ENCODE peak calls at places on chromosome 16, in six cellular contexts. D, V, N, L, M and U are unnamed samples. For H3K4me1, the result is how much of the 10 kb centered on the place peaks cover.

GRCh38 chr16:7513429-7513828 is 180.8 kb downstream of the RBFOX1 start:
- DNase-seq in M (no peak), D (no peak), L (no peak), N (no peak), V (peak), U (no peak)

GRCh38 chr16:85556456-85557082 is 56.6 kb upstream of the GSE1 start:
- DNase-seq in D (peak), N (no peak), V (peak), M (no peak), L (peak), U (peak)

GRCh38 chr16:65933703-65934102 is 432.8 kb upstream of the CDH5 start:
- DNase-seq in L (no peak), V (no peak), M (no peak), N (no peak), D (no peak), U (no peak)

GRCh38 chr16:53415504-53415903 is 18.8 kb upstream of the RBL2 start:
- DNase-seq in N (no peak), D (no peak), V (peak), M (no peak), L (no peak), U (no peak)

GRCh38 chr16:35751191-35751941 is 2292.0 kb downstream of the TP53TG3F start:
- DNase-seq in M (no peak), V (no peak), D (peak), L (no peak), N (no peak), U (no peak)

GRCh38 chr16:1528921-1529537 is 4.4 kb upstream of the TMEM204 start:
- DNase-seq in N (no peak), M (no peak), L (no peak), D (peak), V (no peak), U (no peak)

GRCh38 chr16:4624827-4625616 is 396 bp downstream of the MGRN1 start:
- DNase-seq in N (peak), D (peak), M (no peak), V (no peak), L (peak), U (peak)

GRCh38 chr16:1130382-1130781 is 22.5 kb upstream of the CACNA1H start:
- DNase-seq in L (no peak), V (no peak), N (no peak), M (no peak), D (peak), U (no peak)

GRCh38 chr16:50315346-50315997 is 49.1 kb downstream of the ADCY7 start:
- DNase-seq in M (no peak), N (no peak), D (no peak), L (no peak), V (no peak), U (peak)

DNA sequence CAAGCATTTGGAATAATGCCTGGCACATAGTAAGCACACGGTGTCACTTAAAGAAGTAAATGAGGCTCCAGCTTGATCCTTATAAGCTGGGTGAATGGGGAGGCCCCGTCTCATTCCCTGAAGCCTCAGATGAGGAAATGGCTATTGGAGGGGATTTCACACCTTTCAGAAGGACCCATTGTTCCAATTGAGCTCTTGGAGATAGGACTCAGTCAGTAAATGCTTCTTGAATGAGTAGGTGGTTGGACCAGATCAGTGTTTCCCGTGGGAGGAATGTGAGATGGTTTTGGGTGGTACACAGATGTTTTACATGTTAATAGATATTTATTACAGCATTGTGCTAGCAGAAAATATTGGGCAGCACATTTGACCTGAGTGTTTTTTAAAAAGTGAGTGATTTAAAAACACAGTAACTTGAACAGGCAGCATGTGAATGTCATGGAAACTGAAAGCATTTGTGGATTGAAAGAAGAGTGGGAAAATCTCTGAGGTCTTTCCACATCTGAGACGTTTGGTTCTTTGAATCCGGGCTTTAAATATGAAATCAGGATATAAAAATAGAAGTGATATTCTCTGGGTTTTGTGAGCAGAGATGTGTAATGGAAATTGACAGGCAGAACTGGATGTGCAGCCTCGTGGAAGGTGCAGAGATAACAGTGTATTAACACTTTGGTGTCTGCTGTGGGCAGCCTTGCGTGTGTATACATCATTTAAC is 36.4 kb upstream of the ARHGAP17 start:
- DNase-seq in M (no peak), L (no peak), D (no peak), N (no peak), V (peak), U (no peak)
- H3K27ac ChIP-seq in M (no peak), L (peak), D (peak), N (peak), V (peak), U (peak)

GRCh38 chr16:29891525-29892457 is 7.6 kb downstream of the SEZ6L2 start:
- DNase-seq in D (no peak), V (no peak), M (no peak), L (no peak), N (no peak), U (no peak)
- TF ChIP-seq EP300 in D (no peak), V (no peak), M (no peak), L (no peak), N (no peak), U (no peak)

DNA sequence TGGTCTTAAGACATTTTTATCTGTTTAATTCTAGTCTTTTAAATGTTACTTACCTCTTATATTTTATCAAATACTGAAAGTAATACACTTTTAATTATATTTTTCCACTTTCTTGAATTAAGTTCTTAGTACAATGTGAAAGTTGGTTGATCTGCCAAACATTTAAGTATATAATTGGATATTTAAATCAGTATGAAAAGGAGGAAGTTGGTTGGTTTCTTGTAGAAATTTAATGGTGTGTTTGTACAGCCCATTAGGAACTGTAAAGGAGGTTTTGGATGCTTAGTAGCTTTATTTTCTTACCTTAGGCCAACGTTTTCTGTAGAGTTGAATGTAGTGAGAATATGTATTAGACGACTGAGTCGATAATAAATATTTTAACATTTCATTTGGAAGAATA is 5.4 kb downstream of the NFATC3 start:
- DNase-seq in D (no peak), V (no peak), L (no peak), M (no peak), N (no peak), U (no peak)
- H3K4me1 ChIP-seq in D (half or more), V (half or more), L (half or more), M (under half), N (under half), U (under half)

DNA sequence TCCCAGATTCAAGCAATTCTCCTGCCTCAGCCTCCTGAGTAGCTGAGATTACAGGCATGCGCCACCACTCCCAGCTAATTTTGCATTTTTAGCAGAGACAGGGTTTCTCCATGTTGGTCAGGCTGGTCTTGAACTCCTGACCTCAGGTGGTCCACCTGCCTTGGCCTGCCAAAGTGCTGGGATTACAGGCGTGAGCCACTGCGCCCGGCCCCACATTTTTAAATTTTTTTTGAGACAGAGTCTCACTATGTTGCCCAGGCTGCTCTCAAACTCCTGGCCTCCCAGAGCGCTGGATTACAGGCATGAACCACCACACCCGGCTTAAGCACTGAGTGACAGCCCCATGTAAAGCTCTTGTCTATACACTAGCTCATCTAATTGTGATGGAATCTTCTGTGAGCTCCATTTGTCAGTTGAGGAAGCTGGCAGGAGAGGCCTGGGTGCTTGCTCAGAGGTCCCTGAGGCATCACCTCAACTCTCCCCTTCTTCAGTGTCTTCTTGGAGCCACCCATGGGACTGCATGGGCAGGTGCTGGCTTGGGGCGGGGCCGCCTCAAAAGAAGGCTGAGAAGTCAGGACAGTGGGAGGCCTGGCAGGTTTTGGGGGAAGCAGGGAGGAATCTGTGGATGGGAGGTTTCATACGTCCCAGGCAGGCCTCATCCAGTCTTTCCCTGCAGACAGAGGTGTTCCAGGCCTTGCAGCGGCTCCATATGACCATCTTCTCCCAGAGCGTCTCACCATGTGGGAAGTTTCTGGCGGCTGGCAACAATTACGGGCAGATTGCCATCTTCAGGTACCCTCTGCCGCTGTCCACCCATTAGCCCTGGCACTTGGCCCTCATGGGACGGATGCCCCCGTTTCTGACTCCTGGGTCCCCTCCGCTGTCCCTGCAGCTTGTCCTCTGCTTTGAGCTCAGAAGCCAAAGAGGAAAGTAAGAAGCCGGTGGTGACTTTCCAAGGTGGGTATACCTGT is 1.5 kb downstream of the THOC6 start:
- DNase-seq in N (no peak), M (no peak), D (no peak), V (no peak), L (no peak), U (no peak)
- H3K27ac ChIP-seq in N (no peak), M (no peak), D (no peak), V (no peak), L (no peak), U (no peak)

GRCh38 chr16:12612598-12613101 is 191.0 kb downstream of the CPPED1 start:
- DNase-seq in D (no peak), V (peak), N (no peak), L (no peak), M (no peak), U (peak)
- TF ChIP-seq EP300 in D (no peak), V (no peak), N (no peak), L (no peak), M (no peak), U (no peak)

DNA sequence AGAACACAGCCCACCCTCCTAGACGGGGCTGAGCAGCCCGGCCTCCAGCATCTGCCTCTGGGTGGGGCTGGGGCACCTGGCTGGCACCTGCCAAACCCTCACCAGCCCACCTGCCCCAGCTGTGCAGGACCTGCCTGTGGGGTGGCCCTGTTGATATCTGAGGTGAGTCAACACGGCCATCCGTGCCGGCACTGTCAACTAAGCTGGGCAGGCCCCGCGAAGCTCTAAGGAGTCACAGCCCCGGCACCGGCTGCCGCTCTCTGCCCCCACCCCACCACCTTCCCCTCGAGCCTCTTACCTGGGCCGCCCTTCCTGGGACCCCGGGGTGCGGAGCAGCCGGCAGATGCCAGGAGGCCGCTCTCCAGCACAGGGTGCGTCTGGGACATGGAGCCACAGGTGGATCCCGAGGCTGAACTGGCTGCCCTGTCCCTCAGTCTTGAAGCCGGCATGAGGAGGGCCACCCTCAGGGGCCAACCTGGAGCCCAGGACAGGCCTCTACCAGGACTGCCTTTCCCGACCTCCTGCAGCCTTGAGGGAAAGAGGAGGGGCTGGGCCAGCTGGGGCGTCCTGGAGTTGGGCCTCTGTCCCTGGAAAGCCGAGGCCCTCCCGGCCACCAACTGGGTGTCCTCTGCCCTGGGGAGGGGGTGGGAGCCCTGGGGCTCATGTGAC is 514 bp downstream of the CBFA2T3 start:
- DNase-seq in M (no peak), N (no peak), D (peak), L (no peak), V (no peak), U (no peak)
- H3K4me1 ChIP-seq in M (under half), N (under half), D (under half), L (under half), V (under half), U (under half)

GRCh38 chr16:67708368-67708771 is 10.7 kb downstream of the GFOD2 start:
- DNase-seq in L (no peak), N (no peak), M (no peak), V (no peak), D (no peak), U (no peak)

GRCh38 chr16:67709050-67709449 is 10.1 kb downstream of the GFOD2 start:
- DNase-seq in V (no peak), L (no peak), D (no peak), N (no peak), M (no peak), U (no peak)

GRCh38 chr16:67707790-67708189 is 11.3 kb downstream of the GFOD2 start:
- DNase-seq in L (no peak), V (no peak), M (no peak), D (no peak), N (no peak), U (no peak)

GRCh38 chr16:67704110-67704509 is 15.0 kb downstream of the GFOD2 start:
- DNase-seq in D (no peak), M (no peak), N (no peak), L (no peak), V (no peak), U (no peak)

GRCh38 chr16:67707210-67707609 is 11.9 kb downstream of the GFOD2 start:
- DNase-seq in L (no peak), V (no peak), D (no peak), N (no peak), M (no peak), U (no peak)
- H3K27ac ChIP-seq in L (no peak), V (no peak), D (no peak), N (no peak), M (no peak), U (no peak)